ENCODE peak calls at places on chromosome 16, in nine cellular contexts. One of them, this sample, is unnamed.

GRCh38 chr16:17135439-17135838 is 335.3 kb downstream of the XYLT1 start:
- DNase-seq in neuronal stem cell: no peak
- DNase-seq in stromal cell of bone marrow: no peak
- DNase-seq in pancreas: no peak
- DNase-seq in frontal cortex: no peak
- DNase-seq in OCI-LY7: no peak
- DNase-seq in hepatic stellate cell: no peak
- DNase-seq in EL: no peak
- DNase-seq in mucosa of gallbladder: no peak
- DNase-seq in this sample: no peak

GRCh38 chr16:3175157-3176153 is 12.5 kb upstream of the OR1F1 start:
- DNase-seq in neuronal stem cell: no peak
- DNase-seq in stromal cell of bone marrow: no peak
- DNase-seq in pancreas: peak
- DNase-seq in frontal cortex: no peak
- DNase-seq in OCI-LY7: no peak
- DNase-seq in hepatic stellate cell: no peak
- DNase-seq in EL: peak
- DNase-seq in mucosa of gallbladder: no peak
- DNase-seq in this sample: no peak

GRCh38 chr16:54397190-54397835 is 110.7 kb upstream of the IRX3 start:
- DNase-seq in neuronal stem cell: no peak
- DNase-seq in stromal cell of bone marrow: peak
- DNase-seq in pancreas: no peak
- DNase-seq in frontal cortex: no peak
- DNase-seq in OCI-LY7: no peak
- DNase-seq in hepatic stellate cell: no peak
- DNase-seq in EL: peak
- DNase-seq in mucosa of gallbladder: no peak
- DNase-seq in this sample: no peak

GRCh38 chr16:53456625-53457024 is 22.4 kb downstream of the RBL2 start:
- DNase-seq in neuronal stem cell: no peak
- DNase-seq in stromal cell of bone marrow: no peak
- DNase-seq in pancreas: no peak
- DNase-seq in frontal cortex: no peak
- DNase-seq in OCI-LY7: peak
- DNase-seq in hepatic stellate cell: no peak
- DNase-seq in EL: no peak
- DNase-seq in mucosa of gallbladder: no peak
- DNase-seq in this sample: no peak

GRCh38 chr16:74480150-74481029 is 59.1 kb upstream of the CLEC18B start:
- DNase-seq in neuronal stem cell: no peak
- DNase-seq in stromal cell of bone marrow: peak
- DNase-seq in pancreas: no peak
- DNase-seq in frontal cortex: no peak
- DNase-seq in OCI-LY7: no peak
- DNase-seq in hepatic stellate cell: peak
- DNase-seq in EL: peak
- DNase-seq in mucosa of gallbladder: peak
- DNase-seq in this sample: no peak

GRCh38 chr16:3138823-3139426 is 4.1 kb downstream of the ZNF213 start:
- DNase-seq in neuronal stem cell: no peak
- DNase-seq in stromal cell of bone marrow: no peak
- DNase-seq in pancreas: no peak
- DNase-seq in frontal cortex: no peak
- DNase-seq in OCI-LY7: no peak
- DNase-seq in hepatic stellate cell: no peak
- DNase-seq in EL: no peak
- DNase-seq in mucosa of gallbladder: no peak
- DNase-seq in this sample: no peak

GRCh38 chr16:50309156-50309526 is 42.8 kb downstream of the ADCY7 start:
- DNase-seq in neuronal stem cell: no peak
- DNase-seq in stromal cell of bone marrow: no peak
- DNase-seq in pancreas: no peak
- DNase-seq in frontal cortex: no peak
- DNase-seq in OCI-LY7: no peak
- DNase-seq in hepatic stellate cell: peak
- DNase-seq in EL: no peak
- DNase-seq in mucosa of gallbladder: no peak
- DNase-seq in this sample: no peak

GRCh38 chr16:50841081-50841886 is 99.4 kb downstream of the CYLD start:
- DNase-seq in neuronal stem cell: no peak
- DNase-seq in stromal cell of bone marrow: no peak
- DNase-seq in pancreas: no peak
- DNase-seq in frontal cortex: no peak
- DNase-seq in OCI-LY7: no peak
- DNase-seq in hepatic stellate cell: no peak
- DNase-seq in EL: no peak
- DNase-seq in mucosa of gallbladder: no peak
- DNase-seq in this sample: no peak

GRCh38 chr16:30438835-30439234 is 6.8 kb downstream of the SEPHS2 start:
- DNase-seq in neuronal stem cell: no peak
- DNase-seq in stromal cell of bone marrow: no peak
- DNase-seq in pancreas: no peak
- DNase-seq in frontal cortex: no peak
- DNase-seq in OCI-LY7: no peak
- DNase-seq in hepatic stellate cell: no peak
- DNase-seq in EL: no peak
- DNase-seq in mucosa of gallbladder: no peak
- DNase-seq in this sample: no peak